ENCODE peak calls at places on chromosome 3, in nine cellular contexts. T, H, G, B, U, C, O, S and Y are unnamed samples.

GRCh38 chr3:57910988-57911387 is 97.2 kb upstream of the FLNB start:
- DNase-seq in T (peak; percentile 5), H (no peak), G (no peak), B (no peak), U (no peak), C (peak; percentile 38), O (peak; percentile 53), S (peak; percentile 28), Y (no peak)

GRCh38 chr3:187689984-187690383 is 12.4 kb downstream of the RTP2 start:
- DNase-seq in T (no peak), H (no peak), G (no peak), B (no peak), U (no peak), C (no peak), O (no peak), S (peak; percentile 60), Y (no peak)

GRCh38 chr3:42031808-42032475 is 59.2 kb upstream of the TRAK1 start:
- DNase-seq in T (no peak), H (no peak), G (no peak), B (no peak), U (no peak), C (peak; percentile 85), O (peak; percentile 68), S (peak; percentile 63), Y (no peak)

GRCh38 chr3:9172851-9173320 is 76.6 kb downstream of the SRGAP3 start:
- DNase-seq in T (no peak), H (no peak), G (no peak), B (no peak), U (no peak), C (no peak), O (no peak), S (no peak), Y (no peak)

GRCh38 chr3:47583320-47584075 is 4.8 kb upstream of the CSPG5 start:
- DNase-seq in T (no peak), H (no peak), G (no peak), B (no peak), U (no peak), C (no peak), O (no peak), S (peak; percentile 19), Y (no peak)

GRCh38 chr3:164095949-164096348 is 982.3 kb downstream of the SI start:
- DNase-seq in T (no peak), H (no peak), G (no peak), B (no peak), U (no peak), C (no peak), O (no peak), S (no peak), Y (no peak)

GRCh38 chr3:23390446-23390845 is 187.3 kb downstream of the UBE2E2 start:
- DNase-seq in T (no peak), H (no peak), G (no peak), B (no peak), U (no peak), C (no peak), O (no peak), S (no peak), Y (no peak)

GRCh38 chr3:12235691-12236090 is 53.2 kb upstream of the PPARG start:
- DNase-seq in T (peak; percentile 16), H (no peak), G (no peak), B (no peak), U (no peak), C (no peak), O (no peak), S (peak; percentile 57), Y (no peak)

GRCh38 chr3:27326949-27327582 is 42.1 kb downstream of the NEK10 start:
- DNase-seq in T (no peak), H (no peak), G (no peak), B (no peak), U (no peak), C (no peak), O (no peak), S (no peak), Y (no peak)

GRCh38 chr3:18652781-18653180 is 227.6 kb upstream of the SATB1 start:
- DNase-seq in T (no peak), H (no peak), G (no peak), B (no peak), U (no peak), C (no peak), O (no peak), S (no peak), Y (no peak)

GRCh38 chr3:125961289-125961589 is 7.7 kb upstream of the ROPN1B start:
- DNase-seq in T (no peak), H (no peak), G (no peak), B (no peak), U (no peak), C (no peak), O (no peak), S (no peak), Y (no peak)

GRCh38 chr3:52423214-52423613 is 21.7 kb downstream of the SEMA3G start:
- DNase-seq in T (no peak), H (peak; percentile 49), G (peak; percentile 15), B (no peak), U (no peak), C (no peak), O (no peak), S (no peak), Y (no peak)

GRCh38 chr3:192482809-192483208 is 244.5 kb downstream of the FGF12 start:
- DNase-seq in T (no peak), H (no peak), G (no peak), B (no peak), U (no peak), C (no peak), O (no peak), S (no peak), Y (no peak)

GRCh38 chr3:175200391-175200790 is 341.3 kb downstream of the NAALADL2 start:
- DNase-seq in T (no peak), H (no peak), G (no peak), B (no peak), U (no peak), C (no peak), O (no peak), S (peak; percentile 8), Y (no peak)

GRCh38 chr3:183629546-183630301 is 5.7 kb upstream of the KLHL24 start:
- DNase-seq in T (no peak), H (no peak), G (no peak), B (no peak), U (no peak), C (peak; percentile 30), O (no peak), S (no peak), Y (no peak)

GRCh38 chr3:128725547-128725931 is 444 bp upstream of the RAB7A start:
- DNase-seq in T (no peak), H (no peak), G (no peak), B (no peak), U (peak; percentile 22), C (no peak), O (no peak), S (no peak), Y (no peak)

GRCh38 chr3:145776782-145777408 is 384.1 kb downstream of the PLOD2 start:
- DNase-seq in T (peak; percentile 11), H (no peak), G (no peak), B (no peak), U (peak; percentile 70), C (peak; percentile 3), O (peak; percentile 78), S (peak; percentile 54), Y (peak; percentile 1)

GRCh38 chr3:154972951-154973350 is 107.2 kb upstream of the MME start:
- DNase-seq in T (no peak), H (no peak), G (no peak), B (no peak), U (peak; percentile 47), C (no peak), O (no peak), S (peak; percentile 34), Y (no peak)

GRCh38 chr3:150913174-150913922 is 8.1 kb upstream of the MINDY4B start:
- DNase-seq in T (no peak), H (no peak), G (no peak), B (no peak), U (no peak), C (no peak), O (no peak), S (no peak), Y (no peak)

GRCh38 chr3:101862453-101863165 is 13.3 kb downstream of the NFKBIZ start:
- DNase-seq in T (no peak), H (no peak), G (no peak), B (no peak), U (no peak), C (no peak), O (no peak), S (peak; percentile 37), Y (no peak)
- TF ChIP-seq POLR2A in T (no peak), H (no peak), G (peak; percentile 9), B (no peak), U (no peak), C (no peak), O (no peak), S (peak; percentile 75), Y (no peak)

GRCh38 chr3:10289785-10290355 is 2.9 kb downstream of the GHRL start:
- DNase-seq in T (no peak), H (no peak), G (no peak), B (no peak), U (no peak), C (no peak), O (no peak), S (no peak), Y (no peak)
- TF ChIP-seq POLR2A in T (no peak), H (no peak), G (no peak), B (no peak), U (no peak), C (no peak), O (no peak), S (no peak), Y (no peak)

GRCh38 chr3:10194328-10195071 is 29.8 kb downstream of the IRAK2 start:
- DNase-seq in T (no peak), H (no peak), G (no peak), B (peak; percentile 40), U (no peak), C (peak; percentile 63), O (peak; percentile 85), S (no peak), Y (no peak)

GRCh38 chr3:10189557-10190374 is 25.0 kb downstream of the IRAK2 start:
- DNase-seq in T (peak; percentile 36), H (peak; percentile 83), G (peak; percentile 96), B (peak; percentile 78), U (peak; percentile 78), C (peak; percentile 90), O (peak; percentile 81), S (peak; percentile 28), Y (no peak)

GRCh38 chr3:10195692-10196091 is 31.0 kb downstream of the IRAK2 start:
- DNase-seq in T (no peak), H (no peak), G (peak; percentile 85), B (no peak), U (no peak), C (no peak), O (no peak), S (no peak), Y (no peak)

GRCh38 chr3:10193692-10194327 is 29.1 kb downstream of the IRAK2 start:
- DNase-seq in T (no peak), H (no peak), G (no peak), B (no peak), U (no peak), C (peak; percentile 51), O (no peak), S (no peak), Y (no peak)

GRCh38 chr3:10192953-10193691 is 28.4 kb downstream of the IRAK2 start:
- DNase-seq in T (peak; percentile 60), H (no peak), G (no peak), B (peak; percentile 62), U (no peak), C (peak; percentile 83), O (peak; percentile 38), S (peak; percentile 96), Y (peak; percentile 70)
- TF ChIP-seq POLR2A in T (no peak), H (no peak), G (no peak), B (no peak), U (no peak), C (no peak), O (no peak), S (no peak), Y (no peak)

GRCh38 chr3:70818145-70818544 is 505.7 kb upstream of the MDFIC2 start:
- DNase-seq in T (no peak), H (no peak), G (no peak), B (no peak), U (no peak), C (no peak), O (no peak), S (no peak), Y (no peak)
- TF ChIP-seq POLR2A in T (no peak), H (no peak), G (no peak), B (no peak), U (no peak), C (no peak), O (no peak), S (no peak), Y (no peak)